ENCODE peak calls at places on chromosomes 4 and X, in seven cellular contexts. One of them, this sample, is unnamed.

GRCh38 chrX:135531813-135532212 is 11.4 kb downstream of the INTS6L start:
- DNase-seq in osteocyte: no peak
- DNase-seq in activated B cell treated with CpG ODN at 0.5 μM for 24 hours: no peak
- DNase-seq in ascending aorta: no peak
- DNase-seq in MCF 10A: peak
- DNase-seq in heart right ventricle: no peak
- DNase-seq in RWPE1: peak
- DNase-seq in this sample: no peak

GRCh38 chr4:41110050-41110449 is 104.3 kb downstream of the APBB2 start:
- DNase-seq in MCF 10A: no peak
- DNase-seq in ascending aorta: no peak
- DNase-seq in heart right ventricle: no peak
- DNase-seq in RWPE1: no peak
- DNase-seq in activated B cell treated with CpG ODN at 0.5 μM for 24 hours: no peak
- DNase-seq in osteocyte: no peak
- DNase-seq in this sample: no peak

GRCh38 chrX:47614618-47615017 is 5.0 kb downstream of the SYN1 start:
- DNase-seq in osteocyte: no peak
- DNase-seq in ascending aorta: no peak
- DNase-seq in RWPE1: no peak
- DNase-seq in MCF 10A: no peak
- DNase-seq in heart right ventricle: no peak
- DNase-seq in activated B cell treated with CpG ODN at 0.5 μM for 24 hours: no peak
- DNase-seq in this sample: no peak

GRCh38 chr4:72418458-72418857 is 150.6 kb downstream of the ADAMTS3 start:
- DNase-seq in ascending aorta: no peak
- DNase-seq in activated B cell treated with CpG ODN at 0.5 μM for 24 hours: no peak
- DNase-seq in MCF 10A: peak
- DNase-seq in osteocyte: no peak
- DNase-seq in heart right ventricle: peak
- DNase-seq in RWPE1: peak
- DNase-seq in this sample: no peak

GRCh38 chrX:39688576-39689373 is 409.0 kb downstream of the BCOR start:
- DNase-seq in heart right ventricle: peak
- DNase-seq in activated B cell treated with CpG ODN at 0.5 μM for 24 hours: no peak
- DNase-seq in RWPE1: peak
- DNase-seq in ascending aorta: peak
- DNase-seq in osteocyte: no peak
- DNase-seq in MCF 10A: peak
- DNase-seq in this sample: peak

GRCh38 chr4:183499389-183499788 is 5.5 kb upstream of the ING2 start:
- DNase-seq in activated B cell treated with CpG ODN at 0.5 μM for 24 hours: no peak
- DNase-seq in osteocyte: no peak
- DNase-seq in heart right ventricle: no peak
- DNase-seq in MCF 10A: peak
- DNase-seq in ascending aorta: no peak
- DNase-seq in RWPE1: no peak
- DNase-seq in this sample: no peak

GRCh38 chr4:116926631-116927295 is 158.6 kb downstream of the TRAM1L1 start:
- DNase-seq in osteocyte: no peak
- DNase-seq in MCF 10A: no peak
- DNase-seq in activated B cell treated with CpG ODN at 0.5 μM for 24 hours: no peak
- DNase-seq in heart right ventricle: no peak
- DNase-seq in RWPE1: no peak
- DNase-seq in ascending aorta: no peak
- DNase-seq in this sample: no peak

GRCh38 chrX:119573840-119574393 is 446 bp upstream of the UBE2A start:
- DNase-seq in activated B cell treated with CpG ODN at 0.5 μM for 24 hours: no peak
- DNase-seq in MCF 10A: peak
- DNase-seq in heart right ventricle: peak
- DNase-seq in RWPE1: peak
- DNase-seq in ascending aorta: peak
- DNase-seq in osteocyte: no peak
- DNase-seq in this sample: no peak

GRCh38 chrX:39731735-39732134 is 366.0 kb downstream of the BCOR start:
- DNase-seq in ascending aorta: peak
- DNase-seq in MCF 10A: no peak
- DNase-seq in activated B cell treated with CpG ODN at 0.5 μM for 24 hours: no peak
- DNase-seq in RWPE1: no peak
- DNase-seq in osteocyte: no peak
- DNase-seq in heart right ventricle: no peak
- DNase-seq in this sample: no peak

GRCh38 chr4:26326791-26327190 is 6.0 kb downstream of the RBPJ start:
- DNase-seq in MCF 10A: no peak
- DNase-seq in heart right ventricle: no peak
- DNase-seq in osteocyte: no peak
- DNase-seq in activated B cell treated with CpG ODN at 0.5 μM for 24 hours: no peak
- DNase-seq in ascending aorta: no peak
- DNase-seq in RWPE1: no peak
- DNase-seq in this sample: no peak

GRCh38 chr4:42627887-42628646 is 28.8 kb downstream of the ATP8A1 start:
- DNase-seq in activated B cell treated with CpG ODN at 0.5 μM for 24 hours: peak
- DNase-seq in osteocyte: no peak
- DNase-seq in ascending aorta: peak
- DNase-seq in MCF 10A: no peak
- DNase-seq in RWPE1: no peak
- DNase-seq in heart right ventricle: peak
- DNase-seq in this sample: peak

GRCh38 chr4:101835121-101835904 is 44.8 kb downstream of the BANK1 start:
- DNase-seq in heart right ventricle: no peak
- DNase-seq in ascending aorta: no peak
- DNase-seq in MCF 10A: peak
- DNase-seq in activated B cell treated with CpG ODN at 0.5 μM for 24 hours: no peak
- DNase-seq in osteocyte: no peak
- DNase-seq in RWPE1: peak
- DNase-seq in this sample: no peak

GRCh38 chr4:56147371-56147770 is 198.6 kb downstream of the CEP135 start:
- DNase-seq in RWPE1: no peak
- DNase-seq in activated B cell treated with CpG ODN at 0.5 μM for 24 hours: no peak
- DNase-seq in osteocyte: no peak
- DNase-seq in heart right ventricle: no peak
- DNase-seq in MCF 10A: peak
- DNase-seq in ascending aorta: no peak
- DNase-seq in this sample: no peak

GRCh38 chr4:20418865-20419451 is 167.3 kb downstream of the SLIT2 start:
- DNase-seq in heart right ventricle: no peak
- DNase-seq in activated B cell treated with CpG ODN at 0.5 μM for 24 hours: no peak
- DNase-seq in RWPE1: peak
- DNase-seq in MCF 10A: peak
- DNase-seq in ascending aorta: no peak
- DNase-seq in osteocyte: no peak
- DNase-seq in this sample: no peak

GRCh38 chr4:123994917-123995316 is 598.3 kb downstream of the SPRY1 start:
- DNase-seq in MCF 10A: peak
- DNase-seq in osteocyte: no peak
- DNase-seq in activated B cell treated with CpG ODN at 0.5 μM for 24 hours: no peak
- DNase-seq in heart right ventricle: no peak
- DNase-seq in ascending aorta: no peak
- DNase-seq in RWPE1: no peak
- DNase-seq in this sample: no peak

GRCh38 chrX:30653415-30654131 is at the start of gene GK:
- DNase-seq in ascending aorta: no peak
- DNase-seq in MCF 10A: peak
- DNase-seq in activated B cell treated with CpG ODN at 0.5 μM for 24 hours: no peak
- DNase-seq in RWPE1: no peak
- DNase-seq in osteocyte: no peak
- DNase-seq in heart right ventricle: peak
- DNase-seq in this sample: peak

GRCh38 chrX:25442501-25442900 is 426.7 kb upstream of the ARX start:
- DNase-seq in osteocyte: no peak
- DNase-seq in heart right ventricle: no peak
- DNase-seq in activated B cell treated with CpG ODN at 0.5 μM for 24 hours: no peak
- DNase-seq in ascending aorta: no peak
- DNase-seq in MCF 10A: peak
- DNase-seq in RWPE1: no peak
- DNase-seq in this sample: no peak

GRCh38 chr4:43277003-43277402 is 384.5 kb downstream of the GRXCR1 start:
- DNase-seq in activated B cell treated with CpG ODN at 0.5 μM for 24 hours: no peak
- DNase-seq in RWPE1: peak
- DNase-seq in ascending aorta: no peak
- DNase-seq in heart right ventricle: no peak
- DNase-seq in osteocyte: no peak
- DNase-seq in MCF 10A: peak
- DNase-seq in this sample: no peak

GRCh38 chr4:94207469-94208224 is at the start of gene SMARCAD1:
- DNase-seq in RWPE1: peak
- DNase-seq in ascending aorta: peak
- DNase-seq in osteocyte: peak
- DNase-seq in activated B cell treated with CpG ODN at 0.5 μM for 24 hours: peak
- DNase-seq in heart right ventricle: peak
- DNase-seq in MCF 10A: peak
- DNase-seq in this sample: peak

GRCh38 chr4:113781439-113782040 is 20.0 kb upstream of the CAMK2D start:
- DNase-seq in ascending aorta: no peak
- DNase-seq in heart right ventricle: no peak
- DNase-seq in MCF 10A: peak
- DNase-seq in osteocyte: no peak
- DNase-seq in activated B cell treated with CpG ODN at 0.5 μM for 24 hours: no peak
- DNase-seq in RWPE1: peak
- DNase-seq in this sample: no peak

GRCh38 chr4:78057600-78058560 is 757 bp downstream of the FRAS1 start:
- DNase-seq in ascending aorta: no peak
- DNase-seq in RWPE1: peak
- DNase-seq in heart right ventricle: peak
- DNase-seq in activated B cell treated with CpG ODN at 0.5 μM for 24 hours: peak
- DNase-seq in osteocyte: no peak
- DNase-seq in MCF 10A: peak
- DNase-seq in this sample: peak

GRCh38 chrX:45781901-45782553 is 581.4 kb upstream of the DIPK2B start:
- DNase-seq in osteocyte: no peak
- DNase-seq in MCF 10A: peak
- DNase-seq in heart right ventricle: no peak
- DNase-seq in ascending aorta: no peak
- DNase-seq in RWPE1: no peak
- DNase-seq in activated B cell treated with CpG ODN at 0.5 μM for 24 hours: no peak
- DNase-seq in this sample: no peak

GRCh38 chr4:184598753-184599491 is 50.3 kb downstream of the CASP3 start:
- DNase-seq in RWPE1: no peak
- DNase-seq in osteocyte: peak
- DNase-seq in heart right ventricle: peak
- DNase-seq in activated B cell treated with CpG ODN at 0.5 μM for 24 hours: no peak
- DNase-seq in MCF 10A: peak
- DNase-seq in ascending aorta: no peak
- DNase-seq in this sample: no peak

GRCh38 chr4:99062120-99062519 is 26.5 kb downstream of the ADH5 start:
- DNase-seq in RWPE1: no peak
- DNase-seq in activated B cell treated with CpG ODN at 0.5 μM for 24 hours: no peak
- DNase-seq in heart right ventricle: no peak
- DNase-seq in ascending aorta: no peak
- DNase-seq in osteocyte: no peak
- DNase-seq in MCF 10A: no peak
- DNase-seq in this sample: no peak

GRCh38 chrX:3743821-3744439 is 30.5 kb upstream of the PRKX start:
- DNase-seq in ascending aorta: no peak
- DNase-seq in RWPE1: no peak
- DNase-seq in activated B cell treated with CpG ODN at 0.5 μM for 24 hours: no peak
- DNase-seq in heart right ventricle: no peak
- DNase-seq in MCF 10A: no peak
- DNase-seq in osteocyte: no peak
- DNase-seq in this sample: no peak

GRCh38 chr4:5728451-5728850 is 17.4 kb downstream of the EVC start:
- DNase-seq in MCF 10A: no peak
- DNase-seq in activated B cell treated with CpG ODN at 0.5 μM for 24 hours: no peak
- DNase-seq in osteocyte: no peak
- DNase-seq in heart right ventricle: no peak
- DNase-seq in RWPE1: no peak
- DNase-seq in ascending aorta: no peak
- DNase-seq in this sample: no peak

GRCh38 chr4:89307446-89308160 is at the start of gene GPRIN3:
- DNase-seq in activated B cell treated with CpG ODN at 0.5 μM for 24 hours: peak
- DNase-seq in osteocyte: no peak
- DNase-seq in MCF 10A: peak
- DNase-seq in heart right ventricle: peak
- DNase-seq in RWPE1: no peak
- DNase-seq in ascending aorta: peak
- DNase-seq in this sample: peak

GRCh38 chrX:102517331-102517730 is 792 bp upstream of the TMSB15A start:
- DNase-seq in activated B cell treated with CpG ODN at 0.5 μM for 24 hours: no peak
- DNase-seq in RWPE1: no peak
- DNase-seq in osteocyte: no peak
- DNase-seq in heart right ventricle: no peak
- DNase-seq in MCF 10A: peak
- DNase-seq in ascending aorta: no peak
- DNase-seq in this sample: no peak

GRCh38 chr4:75502671-75503070 is 11.5 kb downstream of the RCHY1 start:
- DNase-seq in osteocyte: no peak
- DNase-seq in ascending aorta: no peak
- DNase-seq in RWPE1: no peak
- DNase-seq in MCF 10A: no peak
- DNase-seq in activated B cell treated with CpG ODN at 0.5 μM for 24 hours: no peak
- DNase-seq in heart right ventricle: no peak
- DNase-seq in this sample: no peak

GRCh38 chrX:81489987-81490386 is 288.1 kb downstream of the SH3BGRL start:
- DNase-seq in activated B cell treated with CpG ODN at 0.5 μM for 24 hours: no peak
- DNase-seq in heart right ventricle: no peak
- DNase-seq in RWPE1: no peak
- DNase-seq in osteocyte: no peak
- DNase-seq in MCF 10A: peak
- DNase-seq in ascending aorta: no peak
- DNase-seq in this sample: no peak
- TF ChIP-seq CTCF in activated B cell treated with CpG ODN at 0.5 μM for 24 hours: no peak
- TF ChIP-seq CTCF in heart right ventricle: no peak
- TF ChIP-seq CTCF in RWPE1: no peak
- TF ChIP-seq CTCF in osteocyte: peak
- TF ChIP-seq CTCF in MCF 10A: peak
- TF ChIP-seq CTCF in ascending aorta: no peak
- TF ChIP-seq CTCF in this sample: peak

GRCh38 chr4:95651891-95652290 is 103.1 kb upstream of the UNC5C start:
- DNase-seq in heart right ventricle: no peak
- DNase-seq in osteocyte: no peak
- DNase-seq in ascending aorta: no peak
- DNase-seq in MCF 10A: no peak
- DNase-seq in activated B cell treated with CpG ODN at 0.5 μM for 24 hours: no peak
- DNase-seq in RWPE1: no peak
- DNase-seq in this sample: no peak
- TF ChIP-seq CTCF in heart right ventricle: no peak
- TF ChIP-seq CTCF in osteocyte: no peak
- TF ChIP-seq CTCF in ascending aorta: no peak
- TF ChIP-seq CTCF in MCF 10A: no peak
- TF ChIP-seq CTCF in activated B cell treated with CpG ODN at 0.5 μM for 24 hours: no peak
- TF ChIP-seq CTCF in RWPE1: no peak
- TF ChIP-seq CTCF in this sample: no peak

DNA sequence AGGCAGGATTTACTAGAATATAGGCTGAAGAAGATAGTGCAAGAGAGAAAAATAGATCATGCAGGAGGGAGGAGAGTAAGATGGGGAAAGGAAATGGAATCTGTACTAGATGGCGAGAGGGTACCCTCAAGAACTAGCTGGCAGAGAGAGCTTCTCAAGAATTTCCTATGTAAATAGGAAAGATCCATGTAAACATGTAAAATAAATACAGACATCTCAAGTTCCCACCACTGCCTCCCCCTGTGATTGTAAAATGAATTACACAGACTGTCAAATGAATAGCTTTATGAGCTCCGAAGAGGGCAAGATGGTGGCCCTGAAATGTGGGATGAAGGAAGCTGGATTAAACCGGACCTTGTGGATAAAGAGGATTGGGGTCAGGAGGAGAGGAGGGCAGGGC is 178.0 kb downstream of the PALLD start:
- DNase-seq in RWPE1: no peak
- DNase-seq in heart right ventricle: no peak
- DNase-seq in activated B cell treated with CpG ODN at 0.5 μM for 24 hours: no peak
- DNase-seq in ascending aorta: no peak
- DNase-seq in osteocyte: no peak
- DNase-seq in MCF 10A: no peak
- DNase-seq in this sample: no peak
- TF ChIP-seq CTCF in RWPE1: no peak
- TF ChIP-seq CTCF in heart right ventricle: no peak
- TF ChIP-seq CTCF in activated B cell treated with CpG ODN at 0.5 μM for 24 hours: no peak
- TF ChIP-seq CTCF in ascending aorta: no peak
- TF ChIP-seq CTCF in osteocyte: peak
- TF ChIP-seq CTCF in MCF 10A: no peak
- TF ChIP-seq CTCF in this sample: no peak

GRCh38 chrX:22126311-22126710 is 94.2 kb downstream of the PHEX start:
- DNase-seq in heart right ventricle: no peak
- DNase-seq in ascending aorta: no peak
- DNase-seq in RWPE1: no peak
- DNase-seq in activated B cell treated with CpG ODN at 0.5 μM for 24 hours: no peak
- DNase-seq in osteocyte: no peak
- DNase-seq in MCF 10A: peak
- DNase-seq in this sample: no peak
- TF ChIP-seq CTCF in heart right ventricle: no peak
- TF ChIP-seq CTCF in ascending aorta: no peak
- TF ChIP-seq CTCF in RWPE1: no peak
- TF ChIP-seq CTCF in activated B cell treated with CpG ODN at 0.5 μM for 24 hours: no peak
- TF ChIP-seq CTCF in osteocyte: no peak
- TF ChIP-seq CTCF in MCF 10A: no peak
- TF ChIP-seq CTCF in this sample: no peak

This sample was measured in glutamatergic neuron.